ENCODE peak calls at places on chromosomes 6 and 20, in four cellular contexts. F is WERI-Rb-1, T is cardiac muscle cell, U is tibial nerve. B is an unnamed sample.

GRCh38 chr6:87436435-87436834 is 28.7 kb downstream of the CFAP206 start:
- DNase-seq in F (no peak), T (peak; percentile 86), U (no peak), B (peak; percentile 58)

GRCh38 chr20:45752747-45753146 is 30.6 kb downstream of the SPINT4 start:
- DNase-seq in F (no peak), T (no peak), U (no peak), B (no peak)

GRCh38 chr6:142706200-142706599 is 238.8 kb downstream of the HIVEP2 start:
- DNase-seq in F (no peak), T (no peak), U (no peak), B (no peak)

GRCh38 chr6:22024004-22024403 is 272.8 kb downstream of the PRL start:
- DNase-seq in F (no peak), T (no peak), U (no peak), B (no peak)

GRCh38 chr20:34586488-34587163 is 28.1 kb downstream of the MAP1LC3A start:
- DNase-seq in F (no peak), T (no peak), U (no peak), B (no peak)

GRCh38 chr20:23362392-23363256 is 642 bp downstream of the GZF1 start:
- DNase-seq in F (no peak), T (peak; percentile 76), U (peak; percentile 21), B (no peak)

GRCh38 chr6:105102186-105102585 is 77.6 kb downstream of the POPDC3 start:
- DNase-seq in F (no peak), T (no peak), U (no peak), B (no peak)

GRCh38 chr6:21166754-21167153 is 426.8 kb upstream of the SOX4 start:
- DNase-seq in F (no peak), T (no peak), U (no peak), B (no peak)

GRCh38 chr6:8054276-8054675 is 9.9 kb downstream of the BLOC1S5 start:
- DNase-seq in F (no peak), T (no peak), U (no peak), B (no peak)

GRCh38 chr6:167550936-167551633 is 226.2 kb downstream of the TTLL2 start:
- DNase-seq in F (no peak), T (no peak), U (peak; percentile 88), B (no peak)

GRCh38 chr6:134020543-134020942 is 31.9 kb downstream of the SLC2A12 start:
- DNase-seq in F (no peak), T (no peak), U (no peak), B (no peak)

GRCh38 chr6:145028144-145028818 is 707.0 kb downstream of the EPM2A start:
- DNase-seq in F (peak; percentile 26), T (peak; percentile 41), U (no peak), B (peak; percentile 2)

GRCh38 chr6:111462770-111463391 is 20.1 kb downstream of the REV3L start:
- DNase-seq in F (no peak), T (no peak), U (no peak), B (no peak)

GRCh38 chr20:5000263-5001173 is 792 bp downstream of the SLC23A2 start:
- DNase-seq in F (peak; percentile 59), T (peak; percentile 27), U (peak; percentile 34), B (peak; percentile 7)

GRCh38 chr6:127192911-127193503 is 73.7 kb upstream of the RNF146 start:
- DNase-seq in F (no peak), T (no peak), U (no peak), B (no peak)

GRCh38 chr20:32031007-32031958 is 20.8 kb upstream of the HCK start:
- DNase-seq in F (peak; percentile 96), T (peak; percentile 88), U (peak; percentile 66), B (peak; percentile 48)

GRCh38 chr20:51354769-51355319 is 187.7 kb downstream of the NFATC2 start:
- DNase-seq in F (no peak), T (no peak), U (no peak), B (no peak)

GRCh38 chr6:35691027-35691824 is 2.5 kb upstream of the FKBP5 start:
- DNase-seq in F (no peak), T (no peak), U (peak; percentile 89), B (no peak)

GRCh38 chr20:32360333-32360634 is 2.2 kb downstream of the ASXL1 start:
- DNase-seq in F (no peak), T (no peak), U (no peak), B (no peak)

GRCh38 chr20:50379991-50380696 is 130.0 kb upstream of the PTPN1 start:
- DNase-seq in F (no peak), T (no peak), U (no peak), B (no peak)

GRCh38 chr20:33305591-33306057 is 22.6 kb downstream of the BPIFB1 start:
- DNase-seq in F (no peak), T (no peak), U (no peak), B (no peak)

GRCh38 chr6:27592107-27592480 is 119.2 kb upstream of the ZNF184 start:
- DNase-seq in F (no peak), T (peak; percentile 36), U (no peak), B (no peak)

DNA sequence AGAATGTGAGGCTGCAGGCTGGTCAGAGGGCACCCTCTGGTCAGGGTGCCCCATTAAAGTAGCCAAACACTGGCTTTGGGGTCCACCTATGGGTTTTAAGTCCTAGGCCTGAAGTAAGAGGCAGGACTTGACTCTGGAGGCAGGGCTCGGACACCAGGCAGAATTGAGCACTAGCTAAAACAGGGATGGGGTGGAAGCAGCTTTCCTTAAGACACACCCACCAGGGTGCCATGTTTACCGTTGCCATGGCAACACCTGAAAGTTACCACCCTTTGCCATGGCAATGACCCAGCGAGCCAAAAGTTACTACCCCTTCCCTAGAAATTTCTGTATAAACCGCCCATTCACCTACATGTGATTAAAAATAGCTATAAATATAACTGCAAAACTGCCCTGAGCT is 27.4 kb upstream of the SRSF6 start:
- DNase-seq in F (no peak), T (no peak), U (no peak), B (no peak)
- H3K4me3 ChIP-seq in F (no peak overlapping the region), T (no peak overlapping the region), U (no peak overlapping the region), B (no peak overlapping the region)

GRCh38 chr6:160278786-160279310 is 20.2 kb upstream of the SLC22A2 start:
- DNase-seq in F (no peak), T (no peak), U (no peak), B (no peak)

GRCh38 chr6:160279850-160280249 is 21.2 kb upstream of the SLC22A2 start:
- DNase-seq in F (no peak), T (no peak), U (no peak), B (no peak)

GRCh38 chr6:160282444-160282843 is 23.8 kb upstream of the SLC22A2 start:
- DNase-seq in F (no peak), T (no peak), U (no peak), B (no peak)

GRCh38 chr6:160285541-160286105 is 27.0 kb upstream of the SLC22A2 start:
- DNase-seq in F (no peak), T (no peak), U (no peak), B (no peak)

GRCh38 chr6:160284575-160284974 is 26.0 kb upstream of the SLC22A2 start:
- DNase-seq in F (no peak), T (no peak), U (no peak), B (no peak)
- H3K4me3 ChIP-seq in F (no peak overlapping the region), T (no peak overlapping the region), U (no peak overlapping the region), B (no peak overlapping the region)

DNA sequence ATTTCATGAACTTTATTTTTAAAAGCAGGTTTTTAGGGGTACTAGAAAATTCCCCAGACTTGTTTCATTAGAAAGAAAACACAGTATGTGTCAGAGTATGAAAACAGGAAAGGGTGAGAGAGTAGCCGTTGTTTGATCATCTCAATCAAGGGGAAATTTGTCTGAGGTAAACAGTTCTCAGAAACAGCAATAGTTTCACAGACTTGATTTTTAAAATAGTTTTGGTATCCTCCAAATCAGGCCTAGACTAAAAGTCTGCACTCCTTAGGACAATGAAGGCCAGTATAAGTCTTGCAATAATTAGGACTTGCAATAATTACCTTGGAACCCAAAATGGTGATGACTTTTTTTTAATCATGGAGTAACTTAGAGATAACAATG is 176.6 kb upstream of the TAB2 start:
- DNase-seq in F (no peak), T (no peak), U (no peak), B (peak; percentile 54)
- H3K4me3 ChIP-seq in F (no peak overlapping the region), T (no peak overlapping the region), U (no peak overlapping the region), B (peak overlapping the region; percentile 6)

GRCh38 chr6:46357591-46357990 is 133.7 kb downstream of the RCAN2 start:
- DNase-seq in F (no peak), T (no peak), U (no peak), B (no peak)
- H3K4me3 ChIP-seq in F (no peak overlapping the region), T (no peak overlapping the region), U (no peak overlapping the region), B (no peak overlapping the region)

GRCh38 chr6:28791002-28791383 is 132.8 kb downstream of the TRIM27 start:
- DNase-seq in F (no peak), T (no peak), U (no peak), B (no peak)
- H3K4me3 ChIP-seq in F (no peak overlapping the region), T (no peak overlapping the region), U (no peak overlapping the region), B (no peak overlapping the region)

GRCh38 chr20:56995635-56996075 is 270.8 kb downstream of the BMP7 start:
- DNase-seq in F (peak; percentile 22), T (peak; percentile 50), U (no peak), B (no peak)
- H3K4me3 ChIP-seq in F (no peak overlapping the region), T (no peak overlapping the region), U (no peak overlapping the region), B (no peak overlapping the region)

GRCh38 chr6:13303668-13304017 is 24.7 kb downstream of the TBC1D7 start:
- DNase-seq in F (peak; percentile 65), T (peak; percentile 80), U (peak; percentile 57), B (no peak)

GRCh38 chr6:13305256-13305650 is 23.1 kb downstream of the TBC1D7 start:
- DNase-seq in F (no peak), T (no peak), U (no peak), B (no peak)

GRCh38 chr6:13302751-13303667 is 25.3 kb downstream of the TBC1D7 start:
- DNase-seq in F (no peak), T (no peak), U (no peak), B (peak; percentile 78)

GRCh38 chr6:13304580-13305255 is 23.6 kb downstream of the TBC1D7 start:
- DNase-seq in F (peak; percentile 73), T (no peak), U (no peak), B (no peak)

DNA sequence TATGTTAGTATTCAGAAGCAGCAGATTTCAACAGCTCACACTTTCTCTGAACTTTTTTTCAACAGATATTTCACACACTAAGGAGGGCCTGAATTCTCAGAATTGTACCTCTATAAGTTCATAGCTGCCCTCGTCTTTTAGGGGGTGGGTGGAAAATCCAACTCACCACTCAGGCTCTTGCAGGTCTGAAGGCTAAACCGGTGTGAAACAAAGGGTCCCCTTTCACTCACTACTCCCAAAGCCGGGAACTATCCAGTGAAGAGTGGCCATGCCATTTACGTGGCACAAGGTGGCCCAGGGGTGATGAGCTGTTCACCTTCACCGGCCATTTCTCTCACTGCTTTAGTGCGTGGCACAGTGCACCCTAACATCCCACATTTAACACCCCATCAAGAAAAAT is 24.2 kb downstream of the TBC1D7 start:
- DNase-seq in F (no peak), T (no peak), U (no peak), B (no peak)
- H3K4me3 ChIP-seq in F (no peak overlapping the region), T (no peak overlapping the region), U (no peak overlapping the region), B (no peak overlapping the region)

B was measured in CD4-positive, alpha-beta memory T cell.